ENCODE peak calls at places on chromosome 17, in six cellular contexts. F, G, J, U, Y and N are unnamed samples.

GRCh38 chr17:489758-490329 is 137.2 kb upstream of the RPH3AL start:
- DNase-seq in F (no peak), G (no peak), J (no peak), U (peak), Y (no peak), N (no peak)

GRCh38 chr17:48576479-48577309 is 1.5 kb downstream of the HOXB4 start:
- DNase-seq in F (no peak), G (no peak), J (no peak), U (peak), Y (no peak), N (no peak)

GRCh38 chr17:43449470-43450202 is 34.1 kb upstream of the DHX8 start:
- DNase-seq in F (no peak), G (peak), J (no peak), U (no peak), Y (no peak), N (no peak)

GRCh38 chr17:7263801-7264078 is 1.5 kb upstream of the CLDN7 start:
- DNase-seq in F (no peak), G (no peak), J (no peak), U (no peak), Y (no peak), N (no peak)

GRCh38 chr17:14118951-14119350 is 49.6 kb downstream of the COX10 start:
- DNase-seq in F (no peak), G (no peak), J (no peak), U (no peak), Y (no peak), N (peak)

GRCh38 chr17:19335951-19336631 is 26.4 kb downstream of the B9D1 start:
- DNase-seq in F (no peak), G (no peak), J (no peak), U (no peak), Y (no peak), N (no peak)

GRCh38 chr17:47879028-47879585 is 16.9 kb upstream of the SP2 start:
- DNase-seq in F (no peak), G (peak), J (no peak), U (no peak), Y (no peak), N (no peak)

GRCh38 chr17:72613411-72614292 is 478.8 kb downstream of the SLC39A11 start:
- DNase-seq in F (no peak), G (peak), J (no peak), U (peak), Y (no peak), N (no peak)

GRCh38 chr17:57294629-57295501 is 38.5 kb downstream of the MSI2 start:
- DNase-seq in F (peak), G (peak), J (peak), U (peak), Y (peak), N (no peak)

GRCh38 chr17:10838682-10839081 is 795 bp upstream of the PIRT start:
- DNase-seq in F (no peak), G (no peak), J (no peak), U (no peak), Y (no peak), N (no peak)

GRCh38 chr17:49676276-49676868 is 1.5 kb downstream of the SPOP start:
- DNase-seq in F (no peak), G (no peak), J (no peak), U (peak), Y (no peak), N (peak)

GRCh38 chr17:50265212-50265611 is 9.1 kb upstream of the TMEM92 start:
- DNase-seq in F (no peak), G (no peak), J (no peak), U (no peak), Y (peak), N (no peak)

GRCh38 chr17:64411999-64412771 is 21.5 kb upstream of the PECAM1 start:
- DNase-seq in F (peak), G (no peak), J (no peak), U (no peak), Y (peak), N (no peak)

GRCh38 chr17:14664511-14664910 is 363.6 kb downstream of the HS3ST3B1 start:
- DNase-seq in F (no peak), G (no peak), J (no peak), U (no peak), Y (no peak), N (no peak)

GRCh38 chr17:17505610-17506171 is 9.5 kb upstream of the RASD1 start:
- DNase-seq in F (no peak), G (no peak), J (no peak), U (no peak), Y (no peak), N (no peak)

GRCh38 chr17:81390436-81391214 is 4.6 kb upstream of the BAHCC1 start:
- DNase-seq in F (no peak), G (no peak), J (no peak), U (no peak), Y (no peak), N (no peak)

GRCh38 chr17:72079700-72080099 is 41.1 kb upstream of the SOX9 start:
- DNase-seq in F (no peak), G (no peak), J (no peak), U (no peak), Y (no peak), N (no peak)

GRCh38 chr17:36529121-36529520 is 5.5 kb downstream of the MYO19 start:
- DNase-seq in F (no peak), G (peak), J (no peak), U (peak), Y (no peak), N (no peak)

GRCh38 chr17:77451271-77451893 is 310.6 kb downstream of the SEC14L1 start:
- DNase-seq in F (peak), G (no peak), J (peak), U (peak), Y (peak), N (peak)

GRCh38 chr17:50708050-50709000 is 611 bp upstream of the ANKRD40 start:
- DNase-seq in F (no peak), G (no peak), J (peak), U (peak), Y (no peak), N (peak)

GRCh38 chr17:47820023-47820789 is 1.4 kb downstream of the OSBPL7 start:
- DNase-seq in F (no peak), G (no peak), J (no peak), U (no peak), Y (no peak), N (no peak)

GRCh38 chr17:81097943-81098308 is 63.0 kb downstream of the BAIAP2 start:
- DNase-seq in F (no peak), G (peak), J (no peak), U (no peak), Y (no peak), N (no peak)

GRCh38 chr17:38960402-38960801 is 6.8 kb downstream of the FBXO47 start:
- DNase-seq in F (no peak), G (no peak), J (no peak), U (no peak), Y (no peak), N (peak)